ENCODE peak calls at places on chromosome 6, in seven cellular contexts. G, H, P, V, D, W and B are unnamed samples.

GRCh38 chr6:142378138-142378875 is 76.5 kb downstream of the ADGRG6 start:
- DNase-seq in H (no peak), G (peak), D (peak), V (no peak), P (no peak), W (peak), B (no peak)

GRCh38 chr6:74534485-74535211 is 671.2 kb downstream of the COL12A1 start:
- DNase-seq in W (peak), D (peak), V (no peak), P (no peak), G (peak), H (peak), B (no peak)

GRCh38 chr6:160077526-160077925 is 44.1 kb upstream of the SLC22A1 start:
- DNase-seq in H (no peak), D (peak), G (no peak), V (no peak), W (no peak), P (no peak), B (no peak)

GRCh38 chr6:41055149-41055548 is 2.1 kb downstream of the APOBEC2 start:
- DNase-seq in G (no peak), V (no peak), P (no peak), D (no peak), H (no peak), W (no peak), B (no peak)

GRCh38 chr6:149859938-149860337 is 4.2 kb downstream of the LRP11 start:
- DNase-seq in D (no peak), G (no peak), W (no peak), P (no peak), H (no peak), V (no peak), B (no peak)

GRCh38 chr6:25292384-25292783 is 13.2 kb downstream of the CARMIL1 start:
- DNase-seq in D (no peak), H (no peak), W (no peak), G (no peak), P (no peak), V (no peak), B (no peak)

GRCh38 chr6:36633915-36634314 is 39.8 kb downstream of the SRSF3 start:
- DNase-seq in P (no peak), G (peak), H (no peak), W (peak), D (peak), V (no peak), B (no peak)

GRCh38 chr6:27873101-27874030 is 38.8 kb downstream of the OR2B2 start:
- DNase-seq in V (peak), W (peak), D (peak), P (no peak), H (peak), G (no peak), B (no peak)

GRCh38 chr6:159197251-159197650 is 28.1 kb downstream of the FNDC1 start:
- DNase-seq in H (no peak), W (no peak), G (no peak), D (no peak), P (no peak), V (no peak), B (no peak)

GRCh38 chr6:41469951-41470340 is 76.2 kb upstream of the FOXP4 start:
- DNase-seq in V (no peak), G (no peak), W (no peak), P (no peak), H (no peak), D (peak), B (no peak)

GRCh38 chr6:149484733-149485700 is at the start of gene ZC3H12D:
- DNase-seq in G (peak), W (peak), H (no peak), D (peak), V (peak), P (no peak), B (peak)

GRCh38 chr6:88238065-88238464 is 71.9 kb upstream of the CNR1 start:
- DNase-seq in G (peak), D (peak), P (no peak), W (peak), H (peak), V (no peak), B (no peak)

GRCh38 chr6:81950877-81951276 is 198.4 kb upstream of the TENT5A start:
- DNase-seq in H (no peak), G (peak), D (peak), V (no peak), W (no peak), P (no peak), B (no peak)

GRCh38 chr6:99178168-99178567 is 171.3 kb downstream of the FAXC start:
- DNase-seq in V (no peak), G (no peak), H (no peak), P (no peak), D (no peak), W (no peak), B (no peak)

GRCh38 chr6:92231220-92231701 is 1188.1 kb downstream of the EPHA7 start:
- DNase-seq in H (no peak), G (no peak), V (no peak), W (no peak), P (no peak), D (no peak), B (no peak)

GRCh38 chr6:166488081-166488685 is 98.3 kb downstream of the RAMACL start:
- DNase-seq in G (peak), W (peak), P (no peak), V (peak), H (no peak), D (peak), B (no peak)

GRCh38 chr6:84625510-84625909 is 138.9 kb downstream of the TBX18 start:
- DNase-seq in H (no peak), D (peak), V (no peak), W (peak), P (no peak), G (no peak), B (no peak)

GRCh38 chr6:13172294-13172693 is 156.0 kb downstream of the TBC1D7 start:
- DNase-seq in H (no peak), V (no peak), G (no peak), D (no peak), W (no peak), P (no peak), B (no peak)

GRCh38 chr6:44572346-44572745 is 184.8 kb downstream of the CDC5L start:
- DNase-seq in W (no peak), P (no peak), D (no peak), H (no peak), G (no peak), V (no peak), B (no peak)

GRCh38 chr6:155400022-155400965 is 55.3 kb downstream of the NOX3 start:
- DNase-seq in V (no peak), D (peak), W (no peak), P (peak), H (no peak), G (no peak), B (no peak)

GRCh38 chr6:6003334-6004146 is 3.2 kb downstream of the NRN1 start:
- DNase-seq in G (peak), W (no peak), D (no peak), V (no peak), P (peak), H (no peak), B (no peak)

GRCh38 chr6:31711233-31711632 is 3.9 kb upstream of the LY6G6D start:
- DNase-seq in H (no peak), D (no peak), W (no peak), P (no peak), V (no peak), G (no peak), B (no peak)

GRCh38 chr6:145714731-145715130 is 20.6 kb downstream of the EPM2A start:
- DNase-seq in V (no peak), G (no peak), D (no peak), W (no peak), H (no peak), P (no peak), B (no peak)

GRCh38 chr6:167244064-167244949 is 46.8 kb upstream of the UNC93A start:
- DNase-seq in P (peak), W (no peak), G (no peak), D (no peak), V (no peak), H (no peak), B (no peak)